ENCODE peak calls at places on chromosomes 7 and 10, in eight cellular contexts. S, I, B, U, A, H, Q and Y are unnamed samples.
A peak's percentile ranks its signal among the peaks of the same experiment; 100 is the strongest.

GRCh38 chr7:16838891-16839290 is 34.1 kb upstream of the AGR2 start:
- DNase-seq in S (no peak), I (no peak), B (no peak), U (no peak), A (no peak), H (no peak), Q (no peak), Y (no peak)

GRCh38 chr10:97546441-97547340 is 25.9 kb upstream of the ANKRD2 start:
- DNase-seq in S (no peak), I (no peak), B (no peak), U (no peak), A (no peak), H (no peak), Q (no peak), Y (no peak)

GRCh38 chr10:97519342-97519741 is 20.6 kb downstream of the UBTD1 start:
- DNase-seq in S (no peak), I (no peak), B (no peak), U (no peak), A (no peak), H (no peak), Q (no peak), Y (no peak)

GRCh38 chr7:35258125-35258890 is 4.4 kb upstream of the TBX20 start:
- DNase-seq in S (no peak), I (peak; percentile 69), B (no peak), U (peak; percentile 70), A (peak; percentile 33), H (no peak), Q (no peak), Y (no peak)

GRCh38 chr7:37782166-37782565 is 66.2 kb upstream of the NME8 start:
- DNase-seq in S (no peak), I (no peak), B (no peak), U (no peak), A (no peak), H (no peak), Q (no peak), Y (no peak)

GRCh38 chr7:156608176-156608478 is 32.4 kb upstream of the RNF32 start:
- DNase-seq in S (no peak), I (no peak), B (no peak), U (no peak), A (no peak), H (no peak), Q (no peak), Y (no peak)

GRCh38 chr10:69421611-69422308 is 5.0 kb upstream of the TACR2 start:
- DNase-seq in S (no peak), I (no peak), B (no peak), U (peak; percentile 84), A (peak; percentile 76), H (no peak), Q (peak; percentile 88), Y (no peak)

GRCh38 chr10:38025283-38025682 is 14.8 kb downstream of the ZNF33A start:
- DNase-seq in S (no peak), I (no peak), B (no peak), U (no peak), A (no peak), H (no peak), Q (no peak), Y (no peak)

GRCh38 chr10:60446070-60446833 is 56.6 kb upstream of the ANK3 start:
- DNase-seq in S (no peak), I (no peak), B (no peak), U (peak; percentile 37), A (no peak), H (no peak), Q (no peak), Y (no peak)

GRCh38 chr10:60444494-60445064 is 54.9 kb upstream of the ANK3 start:
- DNase-seq in S (no peak), I (peak; percentile 12), B (no peak), U (peak; percentile 71), A (no peak), H (no peak), Q (no peak), Y (peak; percentile 39)

GRCh38 chr10:60446855-60447254 is 57.2 kb upstream of the ANK3 start:
- DNase-seq in S (no peak), I (no peak), B (no peak), U (peak; percentile 28), A (no peak), H (no peak), Q (no peak), Y (no peak)

DNA sequence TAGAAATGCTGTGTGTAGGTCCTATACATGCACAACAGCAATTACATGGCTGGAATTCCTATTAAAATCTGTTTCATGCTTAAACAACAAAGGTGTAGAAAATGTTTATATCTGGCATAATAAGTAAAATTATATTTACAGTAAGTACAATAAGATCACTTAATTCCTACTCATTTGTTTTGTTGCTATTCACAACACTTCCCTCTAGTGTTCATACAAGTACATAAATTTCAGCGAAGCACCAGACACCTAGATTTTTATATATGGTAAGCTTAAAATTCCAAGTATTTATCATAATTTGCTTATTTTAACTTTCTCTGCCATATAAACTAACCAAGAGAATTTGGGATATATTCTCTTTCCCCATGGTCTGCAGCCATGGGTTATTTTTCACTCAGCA is 51.8 kb upstream of the ANK3 start:
- DNase-seq in S (no peak), I (no peak), B (no peak), U (peak; percentile 59), A (no peak), H (no peak), Q (no peak), Y (peak; percentile 27)
- TF ChIP-seq CTCF in S (no peak), I (peak; percentile 35), B (peak; percentile 36), U (peak; percentile 42), A (peak; percentile 29), H (peak; percentile 60), Q (no peak), Y (peak; percentile 79)

GRCh38 chr7:115868369-115868768 is 162.2 kb downstream of the TFEC start:
- DNase-seq in S (no peak), I (peak; percentile 21), B (no peak), U (no peak), A (no peak), H (no peak), Q (no peak), Y (no peak)

GRCh38 chr7:115869225-115869624 is 161.3 kb downstream of the TFEC start:
- DNase-seq in S (no peak), I (no peak), B (peak; percentile 41), U (no peak), A (no peak), H (no peak), Q (no peak), Y (no peak)

GRCh38 chr7:115869811-115870210 is 160.8 kb downstream of the TFEC start:
- DNase-seq in S (no peak), I (no peak), B (no peak), U (no peak), A (no peak), H (no peak), Q (no peak), Y (no peak)

DNA sequence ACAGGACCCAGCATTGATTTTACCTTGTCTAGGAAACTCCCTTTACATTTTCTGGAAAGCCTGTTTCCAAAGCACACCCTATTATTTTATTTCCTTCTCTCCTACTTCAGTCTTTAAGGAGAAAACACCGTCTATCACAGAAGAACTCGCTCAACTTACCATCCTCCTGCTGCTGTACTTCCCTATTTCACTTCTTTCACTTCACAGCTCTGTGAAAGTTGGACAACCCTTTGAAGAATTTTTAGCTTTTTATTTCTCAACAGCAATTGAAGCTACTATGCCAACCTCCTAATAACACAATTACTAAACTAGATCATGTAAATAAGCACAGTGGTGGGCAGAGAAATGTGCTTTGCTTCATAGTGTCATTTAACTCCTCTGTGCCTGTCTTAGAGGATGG is 166.5 kb downstream of the TFEC start:
- DNase-seq in S (no peak), I (no peak), B (no peak), U (no peak), A (no peak), H (no peak), Q (no peak), Y (no peak)
- TF ChIP-seq CTCF in S (no peak), I (no peak), B (no peak), U (no peak), A (no peak), H (no peak), Q (no peak), Y (no peak)

GRCh38 chr10:79295593-79295992 is 51.7 kb upstream of the PPIF start:
- DNase-seq in S (no peak), I (no peak), B (no peak), U (no peak), A (no peak), H (no peak), Q (no peak), Y (no peak)

GRCh38 chr10:79289801-79290200 is 57.5 kb upstream of the PPIF start:
- DNase-seq in S (no peak), I (no peak), B (no peak), U (no peak), A (no peak), H (no peak), Q (no peak), Y (no peak)

GRCh38 chr10:79293841-79294705 is 53.2 kb upstream of the PPIF start:
- DNase-seq in S (peak; percentile 34), I (no peak), B (no peak), U (peak; percentile 23), A (no peak), H (no peak), Q (no peak), Y (peak; percentile 72)

GRCh38 chr10:79292026-79292425 is 55.2 kb upstream of the PPIF start:
- DNase-seq in S (no peak), I (no peak), B (no peak), U (no peak), A (no peak), H (no peak), Q (no peak), Y (no peak)

DNA sequence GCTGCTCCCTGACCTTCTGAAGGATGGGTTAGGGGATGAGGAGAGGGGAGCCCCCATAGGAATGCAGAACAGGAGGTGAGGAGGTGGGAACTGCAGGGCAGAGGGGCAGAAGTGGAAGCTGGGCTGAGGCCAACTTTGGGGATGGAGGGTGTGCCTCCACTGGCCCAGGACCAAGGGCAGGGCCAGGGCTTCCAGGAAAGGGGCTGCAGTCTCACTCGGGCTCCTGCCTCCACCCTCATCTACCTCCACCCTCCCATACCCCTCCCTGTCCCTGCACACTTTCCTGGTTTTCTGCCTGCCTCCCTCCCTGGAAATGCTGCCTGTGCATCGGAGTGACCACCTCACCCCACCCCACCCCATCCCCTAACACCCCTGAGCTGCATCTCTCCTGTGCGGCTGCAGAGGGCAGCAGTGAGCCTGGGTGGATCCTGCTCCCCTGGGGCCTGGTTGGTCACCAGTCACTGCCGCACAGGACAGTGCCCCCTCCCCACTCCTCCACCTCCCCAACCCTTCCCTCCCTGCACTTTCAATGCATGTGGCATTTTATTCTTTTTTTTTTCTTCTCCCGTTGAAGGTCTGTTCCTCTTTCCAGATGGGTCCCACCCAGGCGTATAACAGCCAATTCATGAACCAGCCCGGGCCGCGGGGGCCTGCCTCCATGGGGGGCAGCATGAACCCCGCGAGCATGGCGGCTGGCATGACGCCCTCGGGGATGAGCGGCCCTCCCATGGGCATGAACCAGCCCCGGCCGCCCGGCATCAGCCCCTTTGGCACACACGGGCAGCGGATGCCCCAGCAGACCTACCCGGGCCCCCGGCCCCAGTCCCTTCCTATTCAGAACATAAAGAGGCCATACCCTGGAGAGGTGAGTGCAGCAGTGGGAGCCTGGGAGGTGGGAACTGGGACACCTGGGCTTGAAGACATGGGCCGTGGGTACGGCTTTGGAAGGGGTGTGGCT is 54.2 kb upstream of the PPIF start:
- DNase-seq in S (no peak), I (peak; percentile 48), B (no peak), U (peak; percentile 14), A (no peak), H (no peak), Q (no peak), Y (no peak)
- TF ChIP-seq CTCF in S (no peak), I (peak; percentile 59), B (peak; percentile 53), U (peak; percentile 63), A (peak; percentile 47), H (peak; percentile 62), Q (no peak), Y (peak; percentile 75)

DNA sequence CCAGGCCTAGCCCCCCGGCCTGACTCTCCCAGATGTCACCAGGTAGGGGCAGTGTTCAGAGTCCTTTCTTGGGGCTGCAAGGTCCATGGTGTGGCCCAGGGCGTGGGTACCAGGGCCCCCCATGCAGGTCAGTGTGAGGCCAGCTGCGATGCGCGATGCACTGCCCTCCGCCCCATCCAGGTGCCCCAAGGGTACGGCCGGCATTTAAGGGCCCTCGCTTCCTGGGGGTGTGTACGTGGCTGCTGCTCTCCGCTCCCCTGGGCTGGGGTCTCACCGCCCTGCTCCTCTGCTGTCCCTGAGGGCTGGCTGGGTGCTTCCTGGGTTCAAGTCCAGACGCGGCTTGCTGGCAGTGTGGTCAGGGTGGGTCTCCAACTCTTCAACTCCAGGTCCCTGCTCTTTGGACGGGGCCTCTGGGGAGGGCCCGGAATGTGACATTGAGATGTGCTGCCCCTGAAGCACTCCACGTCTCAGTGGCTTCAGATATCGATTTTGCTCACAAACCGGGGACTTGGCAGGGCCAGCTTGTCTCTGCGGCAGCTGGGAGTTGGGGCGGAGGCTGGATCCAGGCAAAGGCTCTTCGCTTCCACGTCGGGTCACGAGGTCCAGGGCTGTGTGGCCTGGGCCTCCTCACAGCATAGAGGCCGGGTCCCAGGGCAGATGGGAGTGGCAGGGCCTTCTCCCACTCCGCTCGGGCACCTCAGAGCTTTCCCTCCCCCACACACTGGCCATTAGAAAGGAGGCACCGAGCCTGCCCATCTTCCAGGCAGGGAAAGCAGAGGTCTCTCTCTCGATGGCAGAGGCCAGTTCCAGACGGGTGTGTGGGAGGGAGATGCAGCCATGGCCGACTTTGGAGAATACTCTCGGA is 93.2 kb downstream of the UNCX start:
- DNase-seq in S (no peak), I (no peak), B (no peak), U (no peak), A (no peak), H (no peak), Q (no peak), Y (no peak)
- TF ChIP-seq CTCF in S (no peak), I (no peak), B (no peak), U (no peak), A (no peak), H (no peak), Q (no peak), Y (no peak)